ENCODE peak calls at places on chromosomes 5 and 9, in nine cellular contexts. Z, B, V, O, L, Y, H, J and G are unnamed samples.

GRCh38 chr5:2722901-2723300 is 28.6 kb downstream of the IRX2 start:
- DNase-seq in O (no peak), L (no peak), B (no peak), V (no peak), H (no peak), J (no peak), Y (no peak), Z (no peak), G (no peak)

GRCh38 chr5:153496835-153497234 is 6.4 kb downstream of the GRIA1 start:
- DNase-seq in B (peak; percentile 41), H (peak; percentile 23), Z (peak; percentile 55), O (no peak), V (no peak), L (no peak), J (peak; percentile 81), Y (no peak), G (no peak)

GRCh38 chr5:142929602-142930001 is 159.4 kb downstream of the ARHGAP26 start:
- DNase-seq in L (peak; percentile 61), H (no peak), Y (peak; percentile 40), O (no peak), Z (no peak), V (no peak), B (no peak), J (no peak), G (no peak)

GRCh38 chr9:120593955-120594277 is 13.9 kb upstream of the CDK5RAP2 start:
- DNase-seq in O (no peak), Y (no peak), V (no peak), J (no peak), Z (no peak), H (no peak), L (no peak), B (no peak), G (no peak)

GRCh38 chr9:134694714-134695113 is 53.1 kb downstream of the COL5A1 start:
- DNase-seq in B (no peak), H (no peak), J (no peak), Y (no peak), V (no peak), O (no peak), L (peak; percentile 40), Z (no peak), G (no peak)

GRCh38 chr9:132729235-132729890 is 59.1 kb downstream of the GTF3C4 start:
- DNase-seq in B (no peak), Z (no peak), H (no peak), J (no peak), L (no peak), O (no peak), V (no peak), Y (no peak), G (no peak)

GRCh38 chr5:40401965-40402364 is 277.8 kb upstream of the PTGER4 start:
- DNase-seq in O (no peak), H (no peak), Z (no peak), B (no peak), J (peak; percentile 81), L (no peak), V (no peak), Y (no peak), G (peak; percentile 61)

GRCh38 chr5:175816348-175816747 is 55.0 kb upstream of the CPLX2 start:
- DNase-seq in Y (no peak), J (no peak), V (no peak), Z (no peak), L (no peak), H (no peak), O (no peak), B (no peak), G (no peak)

GRCh38 chr5:155211764-155212163 is 198.2 kb downstream of the KIF4B start:
- DNase-seq in V (no peak), B (no peak), Z (no peak), H (no peak), O (no peak), L (no peak), Y (no peak), J (no peak), G (no peak)

GRCh38 chr5:157384971-157385709 is 74.9 kb upstream of the NIPAL4 start:
- DNase-seq in L (peak; percentile 81), B (no peak), V (no peak), H (no peak), Z (no peak), Y (no peak), O (no peak), J (peak; percentile 98), G (peak; percentile 42)

GRCh38 chr5:60372786-60373185 is 327.2 kb downstream of the DEPDC1B start:
- DNase-seq in Y (no peak), O (no peak), L (no peak), H (no peak), V (no peak), Z (no peak), J (no peak), B (no peak), G (no peak)

GRCh38 chr5:172683264-172683663 is 42.2 kb downstream of the NEURL1B start:
- DNase-seq in O (no peak), Y (no peak), H (no peak), Z (no peak), J (no peak), L (peak; percentile 34), B (no peak), V (no peak), G (no peak)

GRCh38 chr9:127706836-127707241 is at the start of gene CFAP157:
- DNase-seq in L (no peak), B (no peak), H (peak; percentile 44), Z (peak; percentile 45), Y (no peak), J (no peak), V (no peak), O (no peak), G (peak; percentile 27)

GRCh38 chr5:176620333-176620981 is 9.9 kb downstream of the SNCB start:
- DNase-seq in O (no peak), B (no peak), Y (no peak), Z (no peak), V (no peak), H (no peak), J (peak; percentile 63), L (no peak), G (no peak)

GRCh38 chr5:150853560-150853959 is 7.2 kb downstream of the IRGM start:
- DNase-seq in Y (no peak), Z (peak; percentile 38), H (no peak), V (no peak), L (no peak), B (peak; percentile 37), O (no peak), J (no peak), G (no peak)

GRCh38 chr9:75937859-75938258 is 47.4 kb downstream of the PCSK5 start:
- DNase-seq in J (no peak), L (no peak), O (no peak), Z (no peak), Y (no peak), V (no peak), B (no peak), H (no peak), G (no peak)